ENCODE peak calls at places on chromosomes 11 and 22, in nine cellular contexts. One of them, this sample, is unnamed.

GRCh38 chr11:72782081-72782920 is 11.5 kb downstream of the STARD10 start:
- DNase-seq in HCT116: no peak
- DNase-seq in GM23248: no peak
- DNase-seq in PC-3: no peak
- DNase-seq in OCI-LY7: peak; percentile 18
- DNase-seq in PC-9: peak; percentile 20
- DNase-seq in GM23338: peak; percentile 71
- DNase-seq in SK-N-SH: peak; percentile 61
- DNase-seq in MM.1S: no peak
- DNase-seq in this sample: peak; percentile 57

GRCh38 chr11:12761029-12761428 is 86.8 kb downstream of the TEAD1 start:
- DNase-seq in HCT116: peak; percentile 12
- DNase-seq in GM23248: peak; percentile 56
- DNase-seq in PC-3: peak; percentile 48
- DNase-seq in OCI-LY7: no peak
- DNase-seq in PC-9: no peak
- DNase-seq in GM23338: no peak
- DNase-seq in SK-N-SH: no peak
- DNase-seq in MM.1S: no peak
- DNase-seq in this sample: no peak

GRCh38 chr11:11537372-11537771 is 84.4 kb downstream of the GALNT18 start:
- DNase-seq in HCT116: no peak
- DNase-seq in GM23248: no peak
- DNase-seq in PC-3: no peak
- DNase-seq in OCI-LY7: no peak
- DNase-seq in PC-9: no peak
- DNase-seq in GM23338: no peak
- DNase-seq in SK-N-SH: no peak
- DNase-seq in MM.1S: no peak
- DNase-seq in this sample: no peak

GRCh38 chr11:102157219-102157618 is 47.0 kb downstream of the YAP1 start:
- DNase-seq in HCT116: no peak
- DNase-seq in GM23248: peak; percentile 73
- DNase-seq in PC-3: peak; percentile 83
- DNase-seq in OCI-LY7: no peak
- DNase-seq in PC-9: peak; percentile 15
- DNase-seq in GM23338: no peak
- DNase-seq in SK-N-SH: no peak
- DNase-seq in MM.1S: no peak
- DNase-seq in this sample: peak; percentile 49

GRCh38 chr22:23061471-23062280 is 8.6 kb upstream of the GNAZ start:
- DNase-seq in HCT116: no peak
- DNase-seq in GM23248: no peak
- DNase-seq in PC-3: no peak
- DNase-seq in OCI-LY7: peak; percentile 58
- DNase-seq in PC-9: no peak
- DNase-seq in GM23338: no peak
- DNase-seq in SK-N-SH: peak; percentile 5
- DNase-seq in MM.1S: no peak
- DNase-seq in this sample: no peak

GRCh38 chr22:17483670-17484372 is 79.5 kb upstream of the SLC25A18 start:
- DNase-seq in HCT116: no peak
- DNase-seq in GM23248: no peak
- DNase-seq in PC-3: no peak
- DNase-seq in OCI-LY7: peak; percentile 11
- DNase-seq in PC-9: no peak
- DNase-seq in GM23338: no peak
- DNase-seq in SK-N-SH: no peak
- DNase-seq in MM.1S: no peak
- DNase-seq in this sample: peak; percentile 40

GRCh38 chr11:34791725-34792124 is 124.5 kb downstream of the APIP start:
- DNase-seq in HCT116: no peak
- DNase-seq in GM23248: no peak
- DNase-seq in PC-3: no peak
- DNase-seq in OCI-LY7: no peak
- DNase-seq in PC-9: no peak
- DNase-seq in GM23338: no peak
- DNase-seq in SK-N-SH: no peak
- DNase-seq in MM.1S: peak; percentile 71
- DNase-seq in this sample: no peak

GRCh38 chr11:61833926-61834277 is 5.8 kb downstream of the FADS2 start:
- DNase-seq in HCT116: no peak
- DNase-seq in GM23248: no peak
- DNase-seq in PC-3: no peak
- DNase-seq in OCI-LY7: no peak
- DNase-seq in PC-9: no peak
- DNase-seq in GM23338: peak; percentile 56
- DNase-seq in SK-N-SH: no peak
- DNase-seq in MM.1S: no peak
- DNase-seq in this sample: no peak

GRCh38 chr11:75264356-75264755 is 23.8 kb downstream of the TPBGL start:
- DNase-seq in HCT116: no peak
- DNase-seq in GM23248: no peak
- DNase-seq in PC-3: no peak
- DNase-seq in OCI-LY7: no peak
- DNase-seq in PC-9: no peak
- DNase-seq in GM23338: no peak
- DNase-seq in SK-N-SH: no peak
- DNase-seq in MM.1S: no peak
- DNase-seq in this sample: no peak

GRCh38 chr11:61485080-61485479 is 23.5 kb upstream of the LRRC10B start:
- DNase-seq in HCT116: no peak
- DNase-seq in GM23248: no peak
- DNase-seq in PC-3: no peak
- DNase-seq in OCI-LY7: no peak
- DNase-seq in PC-9: no peak
- DNase-seq in GM23338: no peak
- DNase-seq in SK-N-SH: no peak
- DNase-seq in MM.1S: no peak
- DNase-seq in this sample: no peak

GRCh38 chr22:30290679-30291333 is 1.5 kb upstream of the CASTOR1 start:
- DNase-seq in HCT116: no peak
- DNase-seq in GM23248: peak; percentile 59
- DNase-seq in PC-3: peak; percentile 62
- DNase-seq in OCI-LY7: peak; percentile 58
- DNase-seq in PC-9: peak; percentile 88
- DNase-seq in GM23338: peak; percentile 41
- DNase-seq in SK-N-SH: peak; percentile 67
- DNase-seq in MM.1S: no peak
- DNase-seq in this sample: peak; percentile 79

GRCh38 chr22:27220349-27220748 is 563.0 kb downstream of the MIAT start:
- DNase-seq in HCT116: no peak
- DNase-seq in GM23248: peak; percentile 94
- DNase-seq in PC-3: no peak
- DNase-seq in OCI-LY7: no peak
- DNase-seq in PC-9: no peak
- DNase-seq in GM23338: no peak
- DNase-seq in SK-N-SH: no peak
- DNase-seq in MM.1S: no peak
- DNase-seq in this sample: peak; percentile 68

GRCh38 chr11:87889126-87889525 is 286.1 kb downstream of the RAB38 start:
- DNase-seq in HCT116: no peak
- DNase-seq in GM23248: no peak
- DNase-seq in PC-3: no peak
- DNase-seq in OCI-LY7: no peak
- DNase-seq in PC-9: no peak
- DNase-seq in GM23338: no peak
- DNase-seq in SK-N-SH: no peak
- DNase-seq in MM.1S: no peak
- DNase-seq in this sample: no peak

GRCh38 chr22:24039046-24039445 is 27.9 kb downstream of the CABIN1 start:
- DNase-seq in HCT116: no peak
- DNase-seq in GM23248: no peak
- DNase-seq in PC-3: no peak
- DNase-seq in OCI-LY7: no peak
- DNase-seq in PC-9: no peak
- DNase-seq in GM23338: no peak
- DNase-seq in SK-N-SH: no peak
- DNase-seq in MM.1S: no peak
- DNase-seq in this sample: no peak

GRCh38 chr11:16986434-16987204 is 27.6 kb downstream of the PLEKHA7 start:
- DNase-seq in HCT116: no peak
- DNase-seq in GM23248: no peak
- DNase-seq in PC-3: peak; percentile 58
- DNase-seq in OCI-LY7: peak; percentile 5
- DNase-seq in PC-9: peak; percentile 81
- DNase-seq in GM23338: peak; percentile 25
- DNase-seq in SK-N-SH: no peak
- DNase-seq in MM.1S: peak; percentile 94
- DNase-seq in this sample: peak; percentile 81

GRCh38 chr11:132904091-132904490 is 628.2 kb downstream of the OPCML start:
- DNase-seq in HCT116: no peak
- DNase-seq in GM23248: no peak
- DNase-seq in PC-3: no peak
- DNase-seq in OCI-LY7: no peak
- DNase-seq in PC-9: no peak
- DNase-seq in GM23338: no peak
- DNase-seq in SK-N-SH: no peak
- DNase-seq in MM.1S: no peak
- DNase-seq in this sample: no peak
- H3K9me2 ChIP-seq in HCT116: no peaks in the 10 kb centered on the region
- H3K9me2 ChIP-seq in GM23248: no peaks in the 10 kb centered on the region
- H3K9me2 ChIP-seq in PC-3: no peaks in the 10 kb centered on the region
- H3K9me2 ChIP-seq in OCI-LY7: no peaks in the 10 kb centered on the region
- H3K9me2 ChIP-seq in PC-9: no peaks in the 10 kb centered on the region
- H3K9me2 ChIP-seq in GM23338: peaks cover 13% of the 10 kb centered on the region
- H3K9me2 ChIP-seq in SK-N-SH: no peaks in the 10 kb centered on the region
- H3K9me2 ChIP-seq in MM.1S: no peaks in the 10 kb centered on the region
- H3K9me2 ChIP-seq in this sample: no peaks in the 10 kb centered on the region

GRCh38 chr11:114133548-114134329 is 74.2 kb downstream of the ZBTB16 start:
- DNase-seq in HCT116: no peak
- DNase-seq in GM23248: peak; percentile 23
- DNase-seq in PC-3: no peak
- DNase-seq in OCI-LY7: no peak
- DNase-seq in PC-9: no peak
- DNase-seq in GM23338: no peak
- DNase-seq in SK-N-SH: no peak
- DNase-seq in MM.1S: no peak
- DNase-seq in this sample: no peak

GRCh38 chr11:114135737-114136151 is 76.2 kb downstream of the ZBTB16 start:
- DNase-seq in HCT116: no peak
- DNase-seq in GM23248: peak; percentile 74
- DNase-seq in PC-3: no peak
- DNase-seq in OCI-LY7: no peak
- DNase-seq in PC-9: no peak
- DNase-seq in GM23338: peak; percentile 64
- DNase-seq in SK-N-SH: no peak
- DNase-seq in MM.1S: no peak
- DNase-seq in this sample: no peak

GRCh38 chr11:114137054-114137453 is 77.5 kb downstream of the ZBTB16 start:
- DNase-seq in HCT116: no peak
- DNase-seq in GM23248: no peak
- DNase-seq in PC-3: no peak
- DNase-seq in OCI-LY7: no peak
- DNase-seq in PC-9: no peak
- DNase-seq in GM23338: no peak
- DNase-seq in SK-N-SH: no peak
- DNase-seq in MM.1S: no peak
- DNase-seq in this sample: no peak

GRCh38 chr11:114132944-114133394 is 73.5 kb downstream of the ZBTB16 start:
- DNase-seq in HCT116: no peak
- DNase-seq in GM23248: peak; percentile 91
- DNase-seq in PC-3: peak; percentile 88
- DNase-seq in OCI-LY7: no peak
- DNase-seq in PC-9: no peak
- DNase-seq in GM23338: no peak
- DNase-seq in SK-N-SH: no peak
- DNase-seq in MM.1S: no peak
- DNase-seq in this sample: no peak

GRCh38 chr11:114134870-114135269 is 75.4 kb downstream of the ZBTB16 start:
- DNase-seq in HCT116: no peak
- DNase-seq in GM23248: peak; percentile 97
- DNase-seq in PC-3: peak; percentile 57
- DNase-seq in OCI-LY7: no peak
- DNase-seq in PC-9: no peak
- DNase-seq in GM23338: no peak
- DNase-seq in SK-N-SH: no peak
- DNase-seq in MM.1S: no peak
- DNase-seq in this sample: peak; percentile 57
- H3K9me2 ChIP-seq in HCT116: no peaks in the 10 kb centered on the region
- H3K9me2 ChIP-seq in GM23248: no peaks in the 10 kb centered on the region
- H3K9me2 ChIP-seq in PC-3: no peaks in the 10 kb centered on the region
- H3K9me2 ChIP-seq in OCI-LY7: no peaks in the 10 kb centered on the region
- H3K9me2 ChIP-seq in PC-9: no peaks in the 10 kb centered on the region
- H3K9me2 ChIP-seq in GM23338: peaks cover 8% of the 10 kb centered on the region
- H3K9me2 ChIP-seq in SK-N-SH: no peaks in the 10 kb centered on the region
- H3K9me2 ChIP-seq in MM.1S: no peaks in the 10 kb centered on the region
- H3K9me2 ChIP-seq in this sample: no peaks in the 10 kb centered on the region

GRCh38 chr11:125233116-125233515 is 68.6 kb downstream of the PKNOX2 start:
- DNase-seq in HCT116: no peak
- DNase-seq in GM23248: no peak
- DNase-seq in PC-3: no peak
- DNase-seq in OCI-LY7: no peak
- DNase-seq in PC-9: no peak
- DNase-seq in GM23338: no peak
- DNase-seq in SK-N-SH: no peak
- DNase-seq in MM.1S: no peak
- DNase-seq in this sample: no peak
- H3K9me2 ChIP-seq in HCT116: no peaks in the 10 kb centered on the region
- H3K9me2 ChIP-seq in GM23248: no peaks in the 10 kb centered on the region
- H3K9me2 ChIP-seq in PC-3: no peaks in the 10 kb centered on the region
- H3K9me2 ChIP-seq in OCI-LY7: no peaks in the 10 kb centered on the region
- H3K9me2 ChIP-seq in PC-9: no peaks in the 10 kb centered on the region
- H3K9me2 ChIP-seq in GM23338: peaks cover 5% of the 10 kb centered on the region
- H3K9me2 ChIP-seq in SK-N-SH: no peaks in the 10 kb centered on the region
- H3K9me2 ChIP-seq in MM.1S: no peaks in the 10 kb centered on the region
- H3K9me2 ChIP-seq in this sample: no peaks in the 10 kb centered on the region

GRCh38 chr22:35727436-35727835 is 9.8 kb downstream of the APOL5 start:
- DNase-seq in HCT116: no peak
- DNase-seq in GM23248: no peak
- DNase-seq in PC-3: no peak
- DNase-seq in OCI-LY7: no peak
- DNase-seq in PC-9: no peak
- DNase-seq in GM23338: no peak
- DNase-seq in SK-N-SH: no peak
- DNase-seq in MM.1S: no peak
- DNase-seq in this sample: no peak

GRCh38 chr22:35726933-35727332 is 9.3 kb downstream of the APOL5 start:
- DNase-seq in HCT116: no peak
- DNase-seq in GM23248: no peak
- DNase-seq in PC-3: no peak
- DNase-seq in OCI-LY7: peak; percentile 75
- DNase-seq in PC-9: no peak
- DNase-seq in GM23338: no peak
- DNase-seq in SK-N-SH: no peak
- DNase-seq in MM.1S: no peak
- DNase-seq in this sample: no peak

GRCh38 chr22:35728639-35729308 is 11.1 kb downstream of the APOL5 start:
- DNase-seq in HCT116: no peak
- DNase-seq in GM23248: no peak
- DNase-seq in PC-3: peak; percentile 15
- DNase-seq in OCI-LY7: peak; percentile 91
- DNase-seq in PC-9: peak; percentile 19
- DNase-seq in GM23338: no peak
- DNase-seq in SK-N-SH: no peak
- DNase-seq in MM.1S: no peak
- DNase-seq in this sample: no peak

GRCh38 chr22:35725521-35725920 is 7.8 kb downstream of the APOL5 start:
- DNase-seq in HCT116: no peak
- DNase-seq in GM23248: no peak
- DNase-seq in PC-3: no peak
- DNase-seq in OCI-LY7: no peak
- DNase-seq in PC-9: no peak
- DNase-seq in GM23338: no peak
- DNase-seq in SK-N-SH: no peak
- DNase-seq in MM.1S: no peak
- DNase-seq in this sample: no peak

GRCh38 chr22:35726398-35726797 is 8.7 kb downstream of the APOL5 start:
- DNase-seq in HCT116: no peak
- DNase-seq in GM23248: no peak
- DNase-seq in PC-3: no peak
- DNase-seq in OCI-LY7: peak; percentile 74
- DNase-seq in PC-9: no peak
- DNase-seq in GM23338: no peak
- DNase-seq in SK-N-SH: no peak
- DNase-seq in MM.1S: no peak
- DNase-seq in this sample: no peak
- H3K9me2 ChIP-seq in HCT116: no peaks in the 10 kb centered on the region
- H3K9me2 ChIP-seq in GM23248: no peaks in the 10 kb centered on the region
- H3K9me2 ChIP-seq in PC-3: no peaks in the 10 kb centered on the region
- H3K9me2 ChIP-seq in OCI-LY7: no peaks in the 10 kb centered on the region
- H3K9me2 ChIP-seq in PC-9: no peaks in the 10 kb centered on the region
- H3K9me2 ChIP-seq in GM23338: no peaks in the 10 kb centered on the region
- H3K9me2 ChIP-seq in SK-N-SH: no peaks in the 10 kb centered on the region
- H3K9me2 ChIP-seq in MM.1S: no peaks in the 10 kb centered on the region
- H3K9me2 ChIP-seq in this sample: no peaks in the 10 kb centered on the region